ENCODE peak calls at places on chromosomes 11 and 22, in ten cellular contexts. One of them, this sample, is unnamed.

GRCh38 chr11:1574256-1575242 is 2.5 kb upstream of the DUSP8 start:
- DNase-seq in PC-9: no peak
- DNase-seq in fibroblast of pulmonary artery: peak
- DNase-seq in activated effector memory CD4-positive, alpha-beta T cell treated with Interleukin-2 at 50 U/mL for 16 hours: peak
- DNase-seq in CD8-positive, alpha-beta T cell: peak
- DNase-seq in cardiac muscle cell: peak
- DNase-seq in C1 segment of cervical spinal cord: peak
- DNase-seq in stimulated activated naive CD8-positive, alpha-beta T cell treated with anti-CD3 and anti-CD28 coated beads, Interleukin-15, Interleukin-2, amounts not matched to agents 100 U/mL and 50 U/mL, for 24 hours: peak
- DNase-seq in tibial artery: peak
- DNase-seq in NCI-H774: peak
- DNase-seq in this sample: peak

GRCh38 chr22:41048791-41049717 is 43.3 kb upstream of the EP300 start:
- DNase-seq in NCI-H774: no peak
- DNase-seq in cardiac muscle cell: peak
- DNase-seq in PC-9: peak
- DNase-seq in fibroblast of pulmonary artery: peak
- DNase-seq in CD8-positive, alpha-beta T cell: no peak
- DNase-seq in tibial artery: peak
- DNase-seq in C1 segment of cervical spinal cord: peak
- DNase-seq in activated effector memory CD4-positive, alpha-beta T cell treated with Interleukin-2 at 50 U/mL for 16 hours: no peak
- DNase-seq in stimulated activated naive CD8-positive, alpha-beta T cell treated with anti-CD3 and anti-CD28 coated beads, Interleukin-15, Interleukin-2, amounts not matched to agents 100 U/mL and 50 U/mL, for 24 hours: no peak
- DNase-seq in this sample: no peak

GRCh38 chr22:46245515-46245914 is 4.6 kb downstream of the CDPF1 start:
- DNase-seq in C1 segment of cervical spinal cord: peak
- DNase-seq in PC-9: no peak
- DNase-seq in fibroblast of pulmonary artery: peak
- DNase-seq in CD8-positive, alpha-beta T cell: no peak
- DNase-seq in activated effector memory CD4-positive, alpha-beta T cell treated with Interleukin-2 at 50 U/mL for 16 hours: no peak
- DNase-seq in stimulated activated naive CD8-positive, alpha-beta T cell treated with anti-CD3 and anti-CD28 coated beads, Interleukin-15, Interleukin-2, amounts not matched to agents 100 U/mL and 50 U/mL, for 24 hours: no peak
- DNase-seq in NCI-H774: no peak
- DNase-seq in cardiac muscle cell: peak
- DNase-seq in tibial artery: no peak
- DNase-seq in this sample: no peak

GRCh38 chr11:2142300-2142759 is 3.1 kb upstream of the IGF2 start:
- DNase-seq in fibroblast of pulmonary artery: peak
- DNase-seq in C1 segment of cervical spinal cord: no peak
- DNase-seq in NCI-H774: no peak
- DNase-seq in activated effector memory CD4-positive, alpha-beta T cell treated with Interleukin-2 at 50 U/mL for 16 hours: no peak
- DNase-seq in stimulated activated naive CD8-positive, alpha-beta T cell treated with anti-CD3 and anti-CD28 coated beads, Interleukin-15, Interleukin-2, amounts not matched to agents 100 U/mL and 50 U/mL, for 24 hours: no peak
- DNase-seq in CD8-positive, alpha-beta T cell: no peak
- DNase-seq in tibial artery: no peak
- DNase-seq in cardiac muscle cell: peak
- DNase-seq in PC-9: no peak
- DNase-seq in this sample: no peak

GRCh38 chr11:102451693-102452460 is 688 bp downstream of the TMEM123 start:
- DNase-seq in C1 segment of cervical spinal cord: peak
- DNase-seq in tibial artery: peak
- DNase-seq in cardiac muscle cell: peak
- DNase-seq in fibroblast of pulmonary artery: peak
- DNase-seq in NCI-H774: peak
- DNase-seq in stimulated activated naive CD8-positive, alpha-beta T cell treated with anti-CD3 and anti-CD28 coated beads, Interleukin-15, Interleukin-2, amounts not matched to agents 100 U/mL and 50 U/mL, for 24 hours: peak
- DNase-seq in CD8-positive, alpha-beta T cell: peak
- DNase-seq in activated effector memory CD4-positive, alpha-beta T cell treated with Interleukin-2 at 50 U/mL for 16 hours: peak
- DNase-seq in PC-9: peak
- DNase-seq in this sample: peak

GRCh38 chr11:1050581-1051355 is 14.2 kb upstream of the MUC6 start:
- DNase-seq in NCI-H774: peak
- DNase-seq in PC-9: peak
- DNase-seq in C1 segment of cervical spinal cord: peak
- DNase-seq in CD8-positive, alpha-beta T cell: peak
- DNase-seq in tibial artery: no peak
- DNase-seq in stimulated activated naive CD8-positive, alpha-beta T cell treated with anti-CD3 and anti-CD28 coated beads, Interleukin-15, Interleukin-2, amounts not matched to agents 100 U/mL and 50 U/mL, for 24 hours: peak
- DNase-seq in activated effector memory CD4-positive, alpha-beta T cell treated with Interleukin-2 at 50 U/mL for 16 hours: peak
- DNase-seq in fibroblast of pulmonary artery: peak
- DNase-seq in cardiac muscle cell: peak
- DNase-seq in this sample: peak

GRCh38 chr11:36540998-36541397 is 26.8 kb upstream of the RAG1 start:
- DNase-seq in activated effector memory CD4-positive, alpha-beta T cell treated with Interleukin-2 at 50 U/mL for 16 hours: no peak
- DNase-seq in C1 segment of cervical spinal cord: peak
- DNase-seq in PC-9: no peak
- DNase-seq in cardiac muscle cell: peak
- DNase-seq in tibial artery: no peak
- DNase-seq in stimulated activated naive CD8-positive, alpha-beta T cell treated with anti-CD3 and anti-CD28 coated beads, Interleukin-15, Interleukin-2, amounts not matched to agents 100 U/mL and 50 U/mL, for 24 hours: peak
- DNase-seq in fibroblast of pulmonary artery: peak
- DNase-seq in NCI-H774: peak
- DNase-seq in CD8-positive, alpha-beta T cell: no peak
- DNase-seq in this sample: peak

GRCh38 chr11:22115470-22116037 is 77.3 kb upstream of the ANO5 start:
- DNase-seq in fibroblast of pulmonary artery: no peak
- DNase-seq in NCI-H774: no peak
- DNase-seq in PC-9: no peak
- DNase-seq in C1 segment of cervical spinal cord: no peak
- DNase-seq in cardiac muscle cell: no peak
- DNase-seq in activated effector memory CD4-positive, alpha-beta T cell treated with Interleukin-2 at 50 U/mL for 16 hours: no peak
- DNase-seq in CD8-positive, alpha-beta T cell: no peak
- DNase-seq in tibial artery: no peak
- DNase-seq in stimulated activated naive CD8-positive, alpha-beta T cell treated with anti-CD3 and anti-CD28 coated beads, Interleukin-15, Interleukin-2, amounts not matched to agents 100 U/mL and 50 U/mL, for 24 hours: no peak
- DNase-seq in this sample: no peak

GRCh38 chr11:76314741-76315090 is 66.2 kb downstream of the THAP12 start:
- DNase-seq in C1 segment of cervical spinal cord: no peak
- DNase-seq in activated effector memory CD4-positive, alpha-beta T cell treated with Interleukin-2 at 50 U/mL for 16 hours: no peak
- DNase-seq in NCI-H774: no peak
- DNase-seq in cardiac muscle cell: no peak
- DNase-seq in fibroblast of pulmonary artery: peak
- DNase-seq in PC-9: no peak
- DNase-seq in tibial artery: no peak
- DNase-seq in CD8-positive, alpha-beta T cell: no peak
- DNase-seq in stimulated activated naive CD8-positive, alpha-beta T cell treated with anti-CD3 and anti-CD28 coated beads, Interleukin-15, Interleukin-2, amounts not matched to agents 100 U/mL and 50 U/mL, for 24 hours: no peak
- DNase-seq in this sample: no peak

GRCh38 chr11:37320921-37321320 is 722.9 kb upstream of the RAG2 start:
- DNase-seq in tibial artery: no peak
- DNase-seq in cardiac muscle cell: no peak
- DNase-seq in fibroblast of pulmonary artery: peak
- DNase-seq in CD8-positive, alpha-beta T cell: no peak
- DNase-seq in PC-9: peak
- DNase-seq in NCI-H774: no peak
- DNase-seq in stimulated activated naive CD8-positive, alpha-beta T cell treated with anti-CD3 and anti-CD28 coated beads, Interleukin-15, Interleukin-2, amounts not matched to agents 100 U/mL and 50 U/mL, for 24 hours: no peak
- DNase-seq in activated effector memory CD4-positive, alpha-beta T cell treated with Interleukin-2 at 50 U/mL for 16 hours: no peak
- DNase-seq in C1 segment of cervical spinal cord: no peak
- DNase-seq in this sample: no peak

GRCh38 chr11:65643971-65644370 is 6.1 kb downstream of the SIPA1 start:
- DNase-seq in fibroblast of pulmonary artery: no peak
- DNase-seq in CD8-positive, alpha-beta T cell: no peak
- DNase-seq in stimulated activated naive CD8-positive, alpha-beta T cell treated with anti-CD3 and anti-CD28 coated beads, Interleukin-15, Interleukin-2, amounts not matched to agents 100 U/mL and 50 U/mL, for 24 hours: no peak
- DNase-seq in activated effector memory CD4-positive, alpha-beta T cell treated with Interleukin-2 at 50 U/mL for 16 hours: no peak
- DNase-seq in cardiac muscle cell: no peak
- DNase-seq in NCI-H774: no peak
- DNase-seq in PC-9: peak
- DNase-seq in C1 segment of cervical spinal cord: no peak
- DNase-seq in tibial artery: no peak
- DNase-seq in this sample: no peak

GRCh38 chr11:77386178-77386577 is 84.7 kb upstream of the GDPD4 start:
- DNase-seq in tibial artery: no peak
- DNase-seq in CD8-positive, alpha-beta T cell: no peak
- DNase-seq in PC-9: no peak
- DNase-seq in fibroblast of pulmonary artery: no peak
- DNase-seq in C1 segment of cervical spinal cord: no peak
- DNase-seq in NCI-H774: no peak
- DNase-seq in stimulated activated naive CD8-positive, alpha-beta T cell treated with anti-CD3 and anti-CD28 coated beads, Interleukin-15, Interleukin-2, amounts not matched to agents 100 U/mL and 50 U/mL, for 24 hours: no peak
- DNase-seq in cardiac muscle cell: no peak
- DNase-seq in activated effector memory CD4-positive, alpha-beta T cell treated with Interleukin-2 at 50 U/mL for 16 hours: no peak
- DNase-seq in this sample: no peak

GRCh38 chr11:73048446-73048845 is 93.7 kb downstream of the FCHSD2 start:
- DNase-seq in activated effector memory CD4-positive, alpha-beta T cell treated with Interleukin-2 at 50 U/mL for 16 hours: no peak
- DNase-seq in cardiac muscle cell: no peak
- DNase-seq in tibial artery: no peak
- DNase-seq in stimulated activated naive CD8-positive, alpha-beta T cell treated with anti-CD3 and anti-CD28 coated beads, Interleukin-15, Interleukin-2, amounts not matched to agents 100 U/mL and 50 U/mL, for 24 hours: no peak
- DNase-seq in PC-9: no peak
- DNase-seq in NCI-H774: no peak
- DNase-seq in CD8-positive, alpha-beta T cell: no peak
- DNase-seq in C1 segment of cervical spinal cord: no peak
- DNase-seq in fibroblast of pulmonary artery: no peak
- DNase-seq in this sample: no peak

GRCh38 chr11:111445586-111445985 is 66.5 kb upstream of the POU2AF1 start:
- DNase-seq in tibial artery: no peak
- DNase-seq in fibroblast of pulmonary artery: peak
- DNase-seq in PC-9: no peak
- DNase-seq in stimulated activated naive CD8-positive, alpha-beta T cell treated with anti-CD3 and anti-CD28 coated beads, Interleukin-15, Interleukin-2, amounts not matched to agents 100 U/mL and 50 U/mL, for 24 hours: no peak
- DNase-seq in activated effector memory CD4-positive, alpha-beta T cell treated with Interleukin-2 at 50 U/mL for 16 hours: no peak
- DNase-seq in CD8-positive, alpha-beta T cell: no peak
- DNase-seq in cardiac muscle cell: no peak
- DNase-seq in C1 segment of cervical spinal cord: no peak
- DNase-seq in NCI-H774: no peak
- DNase-seq in this sample: no peak

GRCh38 chr11:104254347-104254746 is 90.4 kb upstream of the PDGFD start:
- DNase-seq in fibroblast of pulmonary artery: peak
- DNase-seq in PC-9: no peak
- DNase-seq in stimulated activated naive CD8-positive, alpha-beta T cell treated with anti-CD3 and anti-CD28 coated beads, Interleukin-15, Interleukin-2, amounts not matched to agents 100 U/mL and 50 U/mL, for 24 hours: peak
- DNase-seq in CD8-positive, alpha-beta T cell: no peak
- DNase-seq in C1 segment of cervical spinal cord: no peak
- DNase-seq in cardiac muscle cell: peak
- DNase-seq in NCI-H774: no peak
- DNase-seq in activated effector memory CD4-positive, alpha-beta T cell treated with Interleukin-2 at 50 U/mL for 16 hours: no peak
- DNase-seq in tibial artery: no peak
- DNase-seq in this sample: peak

GRCh38 chr11:121741954-121742361 is 289.2 kb upstream of the SORL1-AS1 start:
- DNase-seq in cardiac muscle cell: peak
- DNase-seq in NCI-H774: no peak
- DNase-seq in tibial artery: peak
- DNase-seq in C1 segment of cervical spinal cord: peak
- DNase-seq in stimulated activated naive CD8-positive, alpha-beta T cell treated with anti-CD3 and anti-CD28 coated beads, Interleukin-15, Interleukin-2, amounts not matched to agents 100 U/mL and 50 U/mL, for 24 hours: no peak
- DNase-seq in activated effector memory CD4-positive, alpha-beta T cell treated with Interleukin-2 at 50 U/mL for 16 hours: no peak
- DNase-seq in CD8-positive, alpha-beta T cell: no peak
- DNase-seq in fibroblast of pulmonary artery: peak
- DNase-seq in PC-9: no peak
- DNase-seq in this sample: no peak

GRCh38 chr22:22397875-22398524 is 110.5 kb downstream of the ZNF280B start:
- DNase-seq in cardiac muscle cell: no peak
- DNase-seq in fibroblast of pulmonary artery: no peak
- DNase-seq in PC-9: no peak
- DNase-seq in CD8-positive, alpha-beta T cell: no peak
- DNase-seq in stimulated activated naive CD8-positive, alpha-beta T cell treated with anti-CD3 and anti-CD28 coated beads, Interleukin-15, Interleukin-2, amounts not matched to agents 100 U/mL and 50 U/mL, for 24 hours: no peak
- DNase-seq in tibial artery: no peak
- DNase-seq in C1 segment of cervical spinal cord: no peak
- DNase-seq in activated effector memory CD4-positive, alpha-beta T cell treated with Interleukin-2 at 50 U/mL for 16 hours: no peak
- DNase-seq in NCI-H774: no peak
- DNase-seq in this sample: no peak

GRCh38 chr22:39481054-39481453 is 21.0 kb upstream of the MIEF1 start:
- DNase-seq in fibroblast of pulmonary artery: no peak
- DNase-seq in PC-9: no peak
- DNase-seq in stimulated activated naive CD8-positive, alpha-beta T cell treated with anti-CD3 and anti-CD28 coated beads, Interleukin-15, Interleukin-2, amounts not matched to agents 100 U/mL and 50 U/mL, for 24 hours: no peak
- DNase-seq in cardiac muscle cell: no peak
- DNase-seq in tibial artery: no peak
- DNase-seq in CD8-positive, alpha-beta T cell: no peak
- DNase-seq in NCI-H774: no peak
- DNase-seq in activated effector memory CD4-positive, alpha-beta T cell treated with Interleukin-2 at 50 U/mL for 16 hours: no peak
- DNase-seq in C1 segment of cervical spinal cord: no peak
- DNase-seq in this sample: no peak

GRCh38 chr11:75795276-75796090 is 19.5 kb upstream of the UVRAG start:
- DNase-seq in C1 segment of cervical spinal cord: no peak
- DNase-seq in NCI-H774: no peak
- DNase-seq in cardiac muscle cell: no peak
- DNase-seq in PC-9: no peak
- DNase-seq in CD8-positive, alpha-beta T cell: no peak
- DNase-seq in tibial artery: no peak
- DNase-seq in fibroblast of pulmonary artery: no peak
- DNase-seq in activated effector memory CD4-positive, alpha-beta T cell treated with Interleukin-2 at 50 U/mL for 16 hours: no peak
- DNase-seq in stimulated activated naive CD8-positive, alpha-beta T cell treated with anti-CD3 and anti-CD28 coated beads, Interleukin-15, Interleukin-2, amounts not matched to agents 100 U/mL and 50 U/mL, for 24 hours: no peak
- DNase-seq in this sample: no peak

GRCh38 chr22:30038219-30038618 is 42.0 kb upstream of the HORMAD2 start:
- DNase-seq in activated effector memory CD4-positive, alpha-beta T cell treated with Interleukin-2 at 50 U/mL for 16 hours: no peak
- DNase-seq in fibroblast of pulmonary artery: peak
- DNase-seq in stimulated activated naive CD8-positive, alpha-beta T cell treated with anti-CD3 and anti-CD28 coated beads, Interleukin-15, Interleukin-2, amounts not matched to agents 100 U/mL and 50 U/mL, for 24 hours: no peak
- DNase-seq in CD8-positive, alpha-beta T cell: no peak
- DNase-seq in C1 segment of cervical spinal cord: no peak
- DNase-seq in PC-9: peak
- DNase-seq in NCI-H774: no peak
- DNase-seq in cardiac muscle cell: peak
- DNase-seq in tibial artery: no peak
- DNase-seq in this sample: no peak

GRCh38 chr11:28049338-28050216 is 58.4 kb downstream of the KIF18A start:
- DNase-seq in cardiac muscle cell: peak
- DNase-seq in PC-9: peak
- DNase-seq in C1 segment of cervical spinal cord: no peak
- DNase-seq in activated effector memory CD4-positive, alpha-beta T cell treated with Interleukin-2 at 50 U/mL for 16 hours: no peak
- DNase-seq in tibial artery: no peak
- DNase-seq in stimulated activated naive CD8-positive, alpha-beta T cell treated with anti-CD3 and anti-CD28 coated beads, Interleukin-15, Interleukin-2, amounts not matched to agents 100 U/mL and 50 U/mL, for 24 hours: no peak
- DNase-seq in CD8-positive, alpha-beta T cell: no peak
- DNase-seq in fibroblast of pulmonary artery: peak
- DNase-seq in NCI-H774: no peak
- DNase-seq in this sample: no peak

GRCh38 chr11:17743026-17743807 is 8.6 kb downstream of the KCNC1 start:
- DNase-seq in PC-9: no peak
- DNase-seq in CD8-positive, alpha-beta T cell: no peak
- DNase-seq in NCI-H774: no peak
- DNase-seq in C1 segment of cervical spinal cord: no peak
- DNase-seq in tibial artery: no peak
- DNase-seq in cardiac muscle cell: no peak
- DNase-seq in stimulated activated naive CD8-positive, alpha-beta T cell treated with anti-CD3 and anti-CD28 coated beads, Interleukin-15, Interleukin-2, amounts not matched to agents 100 U/mL and 50 U/mL, for 24 hours: no peak
- DNase-seq in fibroblast of pulmonary artery: no peak
- DNase-seq in activated effector memory CD4-positive, alpha-beta T cell treated with Interleukin-2 at 50 U/mL for 16 hours: no peak
- DNase-seq in this sample: no peak

GRCh38 chr11:130601141-130601540 is 152.7 kb downstream of the ADAMTS15 start:
- DNase-seq in NCI-H774: no peak
- DNase-seq in PC-9: no peak
- DNase-seq in stimulated activated naive CD8-positive, alpha-beta T cell treated with anti-CD3 and anti-CD28 coated beads, Interleukin-15, Interleukin-2, amounts not matched to agents 100 U/mL and 50 U/mL, for 24 hours: no peak
- DNase-seq in CD8-positive, alpha-beta T cell: no peak
- DNase-seq in activated effector memory CD4-positive, alpha-beta T cell treated with Interleukin-2 at 50 U/mL for 16 hours: no peak
- DNase-seq in C1 segment of cervical spinal cord: peak
- DNase-seq in fibroblast of pulmonary artery: peak
- DNase-seq in cardiac muscle cell: peak
- DNase-seq in tibial artery: peak
- DNase-seq in this sample: no peak

GRCh38 chr11:57214494-57214893 is 22.6 kb downstream of the APLNR start:
- DNase-seq in cardiac muscle cell: peak
- DNase-seq in NCI-H774: no peak
- DNase-seq in activated effector memory CD4-positive, alpha-beta T cell treated with Interleukin-2 at 50 U/mL for 16 hours: no peak
- DNase-seq in tibial artery: no peak
- DNase-seq in C1 segment of cervical spinal cord: no peak
- DNase-seq in stimulated activated naive CD8-positive, alpha-beta T cell treated with anti-CD3 and anti-CD28 coated beads, Interleukin-15, Interleukin-2, amounts not matched to agents 100 U/mL and 50 U/mL, for 24 hours: no peak
- DNase-seq in CD8-positive, alpha-beta T cell: no peak
- DNase-seq in PC-9: no peak
- DNase-seq in fibroblast of pulmonary artery: peak
- DNase-seq in this sample: no peak

GRCh38 chr11:2745511-2745910 is 45.7 kb upstream of the KCNQ1OT1 start:
- DNase-seq in PC-9: no peak
- DNase-seq in fibroblast of pulmonary artery: no peak
- DNase-seq in C1 segment of cervical spinal cord: no peak
- DNase-seq in activated effector memory CD4-positive, alpha-beta T cell treated with Interleukin-2 at 50 U/mL for 16 hours: no peak
- DNase-seq in cardiac muscle cell: no peak
- DNase-seq in CD8-positive, alpha-beta T cell: no peak
- DNase-seq in stimulated activated naive CD8-positive, alpha-beta T cell treated with anti-CD3 and anti-CD28 coated beads, Interleukin-15, Interleukin-2, amounts not matched to agents 100 U/mL and 50 U/mL, for 24 hours: no peak
- DNase-seq in tibial artery: no peak
- DNase-seq in NCI-H774: no peak
- DNase-seq in this sample: no peak

GRCh38 chr11:116913000-116913399 is 75.6 kb upstream of the APOA1 start:
- DNase-seq in NCI-H774: no peak
- DNase-seq in tibial artery: no peak
- DNase-seq in C1 segment of cervical spinal cord: no peak
- DNase-seq in stimulated activated naive CD8-positive, alpha-beta T cell treated with anti-CD3 and anti-CD28 coated beads, Interleukin-15, Interleukin-2, amounts not matched to agents 100 U/mL and 50 U/mL, for 24 hours: no peak
- DNase-seq in PC-9: peak
- DNase-seq in activated effector memory CD4-positive, alpha-beta T cell treated with Interleukin-2 at 50 U/mL for 16 hours: no peak
- DNase-seq in fibroblast of pulmonary artery: peak
- DNase-seq in CD8-positive, alpha-beta T cell: no peak
- DNase-seq in cardiac muscle cell: peak
- DNase-seq in this sample: peak

GRCh38 chr11:120068114-120068573 is 69.8 kb downstream of the TRIM29 start:
- DNase-seq in C1 segment of cervical spinal cord: no peak
- DNase-seq in tibial artery: no peak
- DNase-seq in fibroblast of pulmonary artery: peak
- DNase-seq in stimulated activated naive CD8-positive, alpha-beta T cell treated with anti-CD3 and anti-CD28 coated beads, Interleukin-15, Interleukin-2, amounts not matched to agents 100 U/mL and 50 U/mL, for 24 hours: no peak
- DNase-seq in CD8-positive, alpha-beta T cell: no peak
- DNase-seq in cardiac muscle cell: peak
- DNase-seq in NCI-H774: peak
- DNase-seq in PC-9: no peak
- DNase-seq in activated effector memory CD4-positive, alpha-beta T cell treated with Interleukin-2 at 50 U/mL for 16 hours: no peak
- DNase-seq in this sample: peak

GRCh38 chr11:68040957-68041591 is 2.2 kb downstream of the TCIRG1 start:
- DNase-seq in activated effector memory CD4-positive, alpha-beta T cell treated with Interleukin-2 at 50 U/mL for 16 hours: no peak
- DNase-seq in PC-9: no peak
- DNase-seq in NCI-H774: no peak
- DNase-seq in tibial artery: no peak
- DNase-seq in cardiac muscle cell: no peak
- DNase-seq in fibroblast of pulmonary artery: no peak
- DNase-seq in stimulated activated naive CD8-positive, alpha-beta T cell treated with anti-CD3 and anti-CD28 coated beads, Interleukin-15, Interleukin-2, amounts not matched to agents 100 U/mL and 50 U/mL, for 24 hours: no peak
- DNase-seq in C1 segment of cervical spinal cord: no peak
- DNase-seq in CD8-positive, alpha-beta T cell: no peak
- DNase-seq in this sample: no peak

This sample was measured in Kasumi-1.